ENCODE peak calls at places on chromosomes 16 and 17, in eight cellular contexts. M is iPS DF 19.7; Q is activated T-helper 9 cell treated with anti-CD3 and anti-CD28 coated beads, Interleukin-2, amount 50 U/mL, for 16 hours; W is Daoy; D is fibroblast of the conjunctiva; P is activated CD4-positive, alpha-beta T cell treated with anti-CD3 and anti-CD28 coated beads for 48 hours; E is renal cortical epithelial cell; J is RCC 7860. R is an unnamed sample.

GRCh38 chr17:35243459-35244204 is 760 bp downstream of the SLFN5 start:
- DNase-seq in J (peak; percentile 43), Q (peak; percentile 37), M (no peak), E (peak; percentile 67), W (peak; percentile 81), P (peak; percentile 73), D (peak; percentile 67), R (peak; percentile 74)

GRCh38 chr17:1898332-1898731 is 68.5 kb downstream of the RPA1 start:
- DNase-seq in Q (no peak), D (no peak), J (no peak), W (no peak), E (no peak), P (no peak), M (no peak), R (no peak)

GRCh38 chr17:63446981-63447687 is 1.0 kb upstream of the CYB561 start:
- DNase-seq in J (no peak), M (no peak), W (peak; percentile 48), P (peak; percentile 48), Q (peak; percentile 41), E (no peak), D (no peak), R (no peak)

GRCh38 chr17:43936434-43936833 is 5.8 kb downstream of the PPY start:
- DNase-seq in P (no peak), Q (no peak), M (no peak), D (no peak), J (no peak), W (no peak), E (peak; percentile 44), R (no peak)

GRCh38 chr16:89189358-89190025 is 10.8 kb downstream of the SLC22A31 start:
- DNase-seq in D (no peak), Q (no peak), J (no peak), P (no peak), E (no peak), M (no peak), W (no peak), R (no peak)

GRCh38 chr16:11328172-11329079 is 16.8 kb upstream of the RMI2 start:
- DNase-seq in J (peak; percentile 87), Q (no peak), W (peak; percentile 87), E (peak; percentile 94), P (peak; percentile 66), M (peak; percentile 98), D (peak; percentile 83), R (peak; percentile 80)

GRCh38 chr17:537133-537532 is 177.5 kb downstream of the VPS53 start:
- DNase-seq in J (no peak), M (no peak), P (no peak), Q (no peak), D (no peak), E (no peak), W (no peak), R (no peak)

GRCh38 chr17:63490321-63490720 is 13.5 kb downstream of the ACE start:
- DNase-seq in W (no peak), E (no peak), D (no peak), J (no peak), Q (no peak), P (no peak), M (no peak), R (no peak)

GRCh38 chr17:63419949-63420867 is 25.9 kb downstream of the CYB561 start:
- DNase-seq in D (no peak), M (no peak), P (peak; percentile 39), E (no peak), W (no peak), J (no peak), Q (no peak), R (no peak)

GRCh38 chr17:37176683-37177082 is 199.1 kb upstream of the C17orf78 start:
- DNase-seq in Q (no peak), J (peak; percentile 27), M (no peak), W (peak; percentile 11), P (no peak), E (peak; percentile 88), D (no peak), R (no peak)

GRCh38 chr17:2421315-2422147 is 20.7 kb upstream of the MNT start:
- DNase-seq in D (no peak), Q (no peak), W (no peak), J (no peak), P (no peak), M (no peak), E (no peak), R (no peak)

GRCh38 chr17:4945176-4945943 is 3.0 kb downstream of the PFN1 start:
- DNase-seq in D (peak; percentile 86), E (peak; percentile 79), M (no peak), J (peak; percentile 87), W (peak; percentile 95), Q (peak; percentile 80), P (peak; percentile 91), R (peak; percentile 79)

GRCh38 chr16:30416624-30417298 is 9.4 kb downstream of the ZNF771 start:
- DNase-seq in W (no peak), D (no peak), P (no peak), Q (no peak), E (no peak), J (no peak), M (no peak), R (no peak)

GRCh38 chr17:13518271-13519000 is 83.3 kb downstream of the HS3ST3A1 start:
- DNase-seq in Q (no peak), J (no peak), M (no peak), E (no peak), W (no peak), P (no peak), D (peak; percentile 29), R (no peak)

GRCh38 chr16:14650629-14651028 is 17.9 kb downstream of the BFAR start:
- DNase-seq in M (no peak), W (no peak), P (no peak), E (no peak), J (no peak), D (no peak), Q (no peak), R (no peak)

GRCh38 chr17:43556292-43556691 is 10.2 kb upstream of the ETV4 start:
- DNase-seq in E (peak; percentile 87), M (no peak), P (peak; percentile 24), W (peak; percentile 42), D (peak; percentile 39), Q (no peak), J (no peak), R (no peak)

GRCh38 chr17:50954641-50955121 is 88.5 kb upstream of the TOB1 start:
- DNase-seq in J (no peak), M (no peak), Q (no peak), P (no peak), W (no peak), D (no peak), E (no peak), R (no peak)

GRCh38 chr17:50661795-50662391 is 27.2 kb downstream of the ABCC3 start:
- DNase-seq in P (peak; percentile 60), J (peak; percentile 95), M (no peak), Q (no peak), D (peak; percentile 78), W (peak; percentile 95), E (peak; percentile 97), R (peak; percentile 79)

GRCh38 chr17:17836818-17837379 is at the start of gene SREBF1:
- DNase-seq in W (peak; percentile 66), P (peak; percentile 80), M (no peak), Q (peak; percentile 55), E (no peak), D (no peak), J (no peak), R (no peak)

GRCh38 chr16:1825864-1826690 is 548 bp downstream of the HAGH start:
- DNase-seq in Q (peak; percentile 59), D (no peak), W (peak; percentile 69), E (no peak), J (peak; percentile 34), P (peak; percentile 77), M (no peak), R (no peak)

GRCh38 chr16:34803683-34804416 is 1344.4 kb downstream of the TP53TG3F start:
- DNase-seq in E (no peak), D (no peak), J (no peak), M (no peak), P (no peak), Q (no peak), W (no peak), R (no peak)

GRCh38 chr17:58277107-58277506 is 3.6 kb downstream of the MPO start:
- DNase-seq in W (no peak), M (no peak), J (no peak), D (no peak), Q (no peak), P (no peak), E (peak; percentile 4), R (no peak)

GRCh38 chr17:66337866-66338472 is 35.6 kb downstream of the PRKCA start:
- DNase-seq in Q (no peak), E (peak; percentile 71), D (no peak), W (no peak), P (no peak), M (no peak), J (no peak), R (no peak)

GRCh38 chr16:50335198-50335958 is 33.4 kb downstream of the BRD7 start:
- DNase-seq in W (no peak), D (no peak), P (no peak), E (no peak), J (no peak), Q (peak; percentile 21), M (no peak), R (no peak)

GRCh38 chr17:46841561-46842379 is 9.6 kb upstream of the WNT9B start:
- DNase-seq in D (no peak), Q (no peak), P (peak; percentile 41), J (no peak), E (no peak), W (no peak), M (no peak), R (no peak)

GRCh38 chr16:85512716-85513115 is 100.4 kb upstream of the GSE1 start:
- DNase-seq in P (no peak), M (no peak), W (no peak), D (no peak), J (no peak), E (no peak), Q (no peak), R (no peak)

GRCh38 chr16:69130461-69130860 is 1.9 kb downstream of the CHTF8 start:
- DNase-seq in Q (no peak), E (no peak), J (no peak), D (no peak), P (no peak), M (no peak), W (no peak), R (no peak)

GRCh38 chr16:10838611-10839270 is 20.1 kb upstream of the TVP23A start:
- DNase-seq in D (no peak), E (no peak), Q (no peak), P (no peak), W (no peak), J (no peak), M (no peak), R (no peak)

GRCh38 chr16:87789437-87790277 is 23.9 kb upstream of the KLHDC4 start:
- DNase-seq in W (peak; percentile 87), E (peak; percentile 93), Q (no peak), D (no peak), M (no peak), J (peak; percentile 85), P (no peak), R (no peak)

GRCh38 chr16:28529124-28529523 is 9.7 kb downstream of the NUPR1 start:
- DNase-seq in W (no peak), Q (no peak), P (no peak), E (no peak), M (no peak), J (no peak), D (no peak), R (no peak)

GRCh38 chr17:27888072-27888471 is 5.1 kb downstream of the LYRM9 start:
- DNase-seq in Q (no peak), E (peak; percentile 65), J (no peak), W (peak; percentile 59), M (no peak), P (no peak), D (no peak), R (no peak)

GRCh38 chr16:9787717-9788116 is 394.5 kb downstream of the GRIN2A start:
- DNase-seq in M (no peak), E (no peak), P (no peak), W (peak; percentile 78), D (no peak), Q (no peak), J (peak; percentile 42), R (no peak)

GRCh38 chr16:46972971-46973456 is 460 bp downstream of the DNAJA2 start:
- DNase-seq in P (peak; percentile 67), Q (peak; percentile 39), M (no peak), E (no peak), D (no peak), W (peak; percentile 18), J (no peak), R (no peak)

GRCh38 chr17:72693147-72693878 is 399.2 kb downstream of the SLC39A11 start:
- DNase-seq in E (no peak), J (no peak), W (no peak), D (no peak), Q (no peak), M (no peak), P (no peak), R (no peak)